ENCODE peak calls at places on chromosome 10, in six cellular contexts. One of them, this sample, is unnamed.

GRCh38 chr10:73168486-73168844 is 546 bp downstream of the FAM149B1 start:
- DNase-seq in NCI-H1417: no peak
- DNase-seq in CD4-positive, alpha-beta memory T cell: no peak
- DNase-seq in mesenchymal stem cell: no peak
- DNase-seq in astrocyte of the hippocampus: no peak
- DNase-seq in HEK293T: no peak
- DNase-seq in this sample: peak; percentile 50

GRCh38 chr10:132521041-132521465 is 16.5 kb upstream of the INPP5A start:
- DNase-seq in NCI-H1417: no peak
- DNase-seq in CD4-positive, alpha-beta memory T cell: no peak
- DNase-seq in mesenchymal stem cell: no peak
- DNase-seq in astrocyte of the hippocampus: no peak
- DNase-seq in HEK293T: no peak
- DNase-seq in this sample: no peak

GRCh38 chr10:3357729-3358128 is 185.1 kb upstream of the PITRM1 start:
- DNase-seq in NCI-H1417: no peak
- DNase-seq in CD4-positive, alpha-beta memory T cell: no peak
- DNase-seq in mesenchymal stem cell: no peak
- DNase-seq in astrocyte of the hippocampus: no peak
- DNase-seq in HEK293T: no peak
- DNase-seq in this sample: no peak

GRCh38 chr10:122475130-122475529 is 13.8 kb downstream of the HTRA1 start:
- DNase-seq in NCI-H1417: no peak
- DNase-seq in CD4-positive, alpha-beta memory T cell: no peak
- DNase-seq in mesenchymal stem cell: no peak
- DNase-seq in astrocyte of the hippocampus: peak; percentile 53
- DNase-seq in HEK293T: no peak
- DNase-seq in this sample: no peak

GRCh38 chr10:71927669-71928592 is 36.3 kb upstream of the CHST3 start:
- DNase-seq in NCI-H1417: no peak
- DNase-seq in CD4-positive, alpha-beta memory T cell: no peak
- DNase-seq in mesenchymal stem cell: peak; percentile 67
- DNase-seq in astrocyte of the hippocampus: no peak
- DNase-seq in HEK293T: no peak
- DNase-seq in this sample: peak; percentile 93

GRCh38 chr10:76657337-76658012 is 980.1 kb downstream of the KCNMA1 start:
- DNase-seq in NCI-H1417: no peak
- DNase-seq in CD4-positive, alpha-beta memory T cell: no peak
- DNase-seq in mesenchymal stem cell: no peak
- DNase-seq in astrocyte of the hippocampus: no peak
- DNase-seq in HEK293T: no peak
- DNase-seq in this sample: no peak

GRCh38 chr10:71112138-71112785 is 100.1 kb upstream of the UNC5B start:
- DNase-seq in NCI-H1417: no peak
- DNase-seq in CD4-positive, alpha-beta memory T cell: no peak
- DNase-seq in mesenchymal stem cell: no peak
- DNase-seq in astrocyte of the hippocampus: no peak
- DNase-seq in HEK293T: no peak
- DNase-seq in this sample: no peak

GRCh38 chr10:23694446-23694920 is 255.6 kb downstream of the OTUD1 start:
- DNase-seq in NCI-H1417: peak; percentile 3
- DNase-seq in CD4-positive, alpha-beta memory T cell: no peak
- DNase-seq in mesenchymal stem cell: peak; percentile 3
- DNase-seq in astrocyte of the hippocampus: peak; percentile 44
- DNase-seq in HEK293T: peak; percentile 16
- DNase-seq in this sample: no peak

GRCh38 chr10:113879691-113880090 is 25.2 kb downstream of the NHLRC2 start:
- DNase-seq in NCI-H1417: no peak
- DNase-seq in CD4-positive, alpha-beta memory T cell: no peak
- DNase-seq in mesenchymal stem cell: no peak
- DNase-seq in astrocyte of the hippocampus: no peak
- DNase-seq in HEK293T: no peak
- DNase-seq in this sample: no peak

GRCh38 chr10:28620251-28620650 is 57.1 kb upstream of the BAMBI start:
- DNase-seq in NCI-H1417: no peak
- DNase-seq in CD4-positive, alpha-beta memory T cell: no peak
- DNase-seq in mesenchymal stem cell: no peak
- DNase-seq in astrocyte of the hippocampus: no peak
- DNase-seq in HEK293T: no peak
- DNase-seq in this sample: no peak

GRCh38 chr10:104052351-104052885 is 33.3 kb downstream of the COL17A1 start:
- DNase-seq in NCI-H1417: no peak
- DNase-seq in CD4-positive, alpha-beta memory T cell: no peak
- DNase-seq in mesenchymal stem cell: peak; percentile 28
- DNase-seq in astrocyte of the hippocampus: no peak
- DNase-seq in HEK293T: no peak
- DNase-seq in this sample: peak; percentile 48

GRCh38 chr10:106513328-106513727 is 651.2 kb downstream of the SORCS1 start:
- DNase-seq in NCI-H1417: no peak
- DNase-seq in CD4-positive, alpha-beta memory T cell: no peak
- DNase-seq in mesenchymal stem cell: no peak
- DNase-seq in astrocyte of the hippocampus: peak; percentile 51
- DNase-seq in HEK293T: no peak
- DNase-seq in this sample: peak; percentile 17

GRCh38 chr10:101319241-101319915 is 34.6 kb upstream of the BTRC start:
- DNase-seq in NCI-H1417: no peak
- DNase-seq in CD4-positive, alpha-beta memory T cell: no peak
- DNase-seq in mesenchymal stem cell: peak; percentile 10
- DNase-seq in astrocyte of the hippocampus: peak; percentile 43
- DNase-seq in HEK293T: no peak
- DNase-seq in this sample: no peak

GRCh38 chr10:8060010-8060703 is 5.7 kb downstream of the GATA3 start:
- DNase-seq in NCI-H1417: no peak
- DNase-seq in CD4-positive, alpha-beta memory T cell: peak; percentile 84
- DNase-seq in mesenchymal stem cell: peak; percentile 90
- DNase-seq in astrocyte of the hippocampus: peak; percentile 81
- DNase-seq in HEK293T: no peak
- DNase-seq in this sample: peak; percentile 15

GRCh38 chr10:62813981-62814380 is 2.2 kb downstream of the EGR2 start:
- DNase-seq in NCI-H1417: no peak
- DNase-seq in CD4-positive, alpha-beta memory T cell: no peak
- DNase-seq in mesenchymal stem cell: no peak
- DNase-seq in astrocyte of the hippocampus: no peak
- DNase-seq in HEK293T: no peak
- DNase-seq in this sample: no peak

GRCh38 chr10:109937460-109937859 is 14.1 kb upstream of the XPNPEP1 start:
- DNase-seq in NCI-H1417: no peak
- DNase-seq in CD4-positive, alpha-beta memory T cell: no peak
- DNase-seq in mesenchymal stem cell: no peak
- DNase-seq in astrocyte of the hippocampus: no peak
- DNase-seq in HEK293T: no peak
- DNase-seq in this sample: no peak

GRCh38 chr10:132388901-132389630 is 7.9 kb upstream of the PWWP2B start:
- DNase-seq in NCI-H1417: no peak
- DNase-seq in CD4-positive, alpha-beta memory T cell: peak; percentile 33
- DNase-seq in mesenchymal stem cell: no peak
- DNase-seq in astrocyte of the hippocampus: no peak
- DNase-seq in HEK293T: no peak
- DNase-seq in this sample: no peak